ENCODE peak calls at places on chromosome 1, in nine cellular contexts. C, O, H, L, Y, R, D, J and I are unnamed samples.

GRCh38 chr1:11735854-11736745 is at the start of gene AGTRAP:
- DNase-seq in J (peak), C (peak), L (peak), R (peak), O (peak), H (peak), Y (peak), D (peak), I (peak)

GRCh38 chr1:245874942-245875580 is 632.0 kb downstream of the SMYD3 start:
- DNase-seq in O (no peak), Y (peak), L (no peak), J (peak), H (peak), D (peak), R (peak), C (no peak), I (peak)

GRCh38 chr1:78236711-78237110 is 190.9 kb downstream of the GIPC2 start:
- DNase-seq in L (no peak), D (no peak), R (no peak), J (no peak), H (no peak), O (no peak), C (no peak), Y (no peak), I (no peak)

GRCh38 chr1:109193653-109194590 is 19.8 kb upstream of the SARS1 start:
- DNase-seq in C (peak), J (peak), L (peak), Y (no peak), D (peak), R (no peak), H (peak), O (no peak), I (peak)

GRCh38 chr1:89198500-89199072 is at the start of gene GBP4:
- DNase-seq in J (peak), D (peak), C (no peak), R (no peak), O (no peak), Y (no peak), L (no peak), H (peak), I (peak)

GRCh38 chr1:231806623-231807470 is 180.3 kb downstream of the DISC1 start:
- DNase-seq in R (no peak), D (peak), Y (peak), J (peak), H (peak), O (no peak), L (peak), C (peak), I (peak)

GRCh38 chr1:116855220-116855619 is 54.5 kb upstream of the PTGFRN start:
- DNase-seq in C (no peak), D (peak), Y (no peak), O (no peak), J (peak), R (no peak), H (peak), L (no peak), I (no peak)

GRCh38 chr1:214623430-214623829 is 20.4 kb downstream of the CENPF start:
- DNase-seq in O (no peak), J (no peak), C (no peak), L (no peak), R (no peak), Y (no peak), D (no peak), H (no peak), I (no peak)

GRCh38 chr1:31755197-31755611 is 8.9 kb downstream of the ADGRB2 start:
- DNase-seq in J (no peak), L (no peak), Y (no peak), D (no peak), R (peak), O (no peak), H (no peak), C (no peak), I (no peak)

GRCh38 chr1:235908742-235909520 is 42.2 kb upstream of the LYST start:
- DNase-seq in C (no peak), L (no peak), J (no peak), H (no peak), R (no peak), D (no peak), O (no peak), Y (no peak), I (peak)

GRCh38 chr1:178530037-178530402 is 17.1 kb downstream of the TEX35 start:
- DNase-seq in O (no peak), L (no peak), R (no peak), C (no peak), H (no peak), D (peak), Y (no peak), J (no peak), I (peak)

GRCh38 chr1:91617242-91617837 is 116.7 kb downstream of the CDC7 start:
- DNase-seq in L (no peak), D (peak), O (peak), J (peak), R (no peak), Y (peak), C (peak), H (peak), I (peak)

DNA sequence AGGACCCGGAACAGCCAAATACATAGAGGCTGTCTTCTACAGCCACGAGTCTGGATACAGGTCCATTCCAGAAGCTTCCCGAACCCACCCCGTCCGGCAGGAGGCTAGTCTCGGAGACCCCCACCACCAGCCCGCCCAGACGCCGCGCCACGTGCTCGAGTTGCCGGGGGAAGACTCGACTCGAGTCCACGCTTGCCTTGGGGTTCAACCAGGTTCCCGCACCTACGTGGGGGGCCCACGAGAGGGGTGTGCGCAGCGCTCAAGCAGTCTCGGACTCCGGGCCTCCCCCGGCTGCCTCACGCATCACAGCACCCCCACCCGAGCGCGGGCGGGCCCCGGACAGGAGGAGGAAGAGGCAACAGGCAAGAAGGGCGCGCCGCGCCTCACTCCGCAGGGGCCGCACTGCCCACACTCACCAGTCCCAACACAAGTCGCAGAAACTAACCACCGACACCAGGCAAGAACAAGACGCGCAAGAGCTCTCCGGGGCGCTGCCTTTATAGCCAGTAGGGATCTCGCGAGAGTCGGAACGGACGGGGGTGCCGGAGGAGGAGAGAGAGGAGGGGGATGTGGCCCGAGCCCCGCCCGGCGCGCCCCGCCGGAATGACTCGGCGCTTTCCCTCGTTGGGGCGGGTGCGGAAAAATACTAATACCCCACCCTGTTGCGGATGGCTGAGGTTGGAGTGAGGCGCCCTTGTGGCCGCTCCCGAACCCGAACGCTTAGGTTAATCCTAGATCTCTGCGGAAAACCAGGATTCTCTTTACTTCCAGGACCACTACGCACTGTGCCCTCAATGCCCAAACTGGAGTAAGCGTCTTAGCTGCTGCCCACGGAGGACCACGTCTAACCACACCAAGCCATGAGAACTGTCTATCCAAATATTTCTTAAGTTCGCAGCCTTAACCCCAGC is at the start of gene PRDX1:
- DNase-seq in O (peak), H (peak), C (peak), D (peak), J (peak), L (peak), R (peak), Y (peak), I (peak)
- TF ChIP-seq CTCF in O (peak), H (peak), C (peak), D (no peak), J (peak), L (peak), R (peak), Y (peak), I (no peak)

GRCh38 chr1:222769181-222769580 is 32.2 kb downstream of the FAM177B start:
- DNase-seq in D (no peak), L (no peak), Y (no peak), O (no peak), J (no peak), C (no peak), R (no peak), H (no peak), I (no peak)
- TF ChIP-seq CTCF in D (no peak), L (peak), Y (no peak), O (no peak), J (no peak), C (peak), R (no peak), H (no peak), I (peak)

GRCh38 chr1:96842215-96842614 is 120.6 kb downstream of the PTBP2 start:
- DNase-seq in L (no peak), D (no peak), Y (no peak), C (no peak), R (no peak), J (no peak), H (no peak), O (no peak), I (no peak)
- TF ChIP-seq CTCF in L (no peak), D (no peak), Y (no peak), C (peak), R (no peak), J (no peak), H (no peak), O (peak), I (no peak)

GRCh38 chr1:22953392-22954141 is 19.1 kb downstream of the LACTBL1 start:
- DNase-seq in C (no peak), J (no peak), R (no peak), H (no peak), D (no peak), O (no peak), L (no peak), Y (no peak), I (no peak)

GRCh38 chr1:22952694-22953391 is 19.8 kb downstream of the LACTBL1 start:
- DNase-seq in R (no peak), L (no peak), O (no peak), Y (no peak), J (no peak), D (no peak), C (no peak), H (no peak), I (no peak)

GRCh38 chr1:22955146-22955545 is 17.5 kb downstream of the LACTBL1 start:
- DNase-seq in J (no peak), R (no peak), D (no peak), C (no peak), H (no peak), O (no peak), Y (no peak), L (no peak), I (no peak)

GRCh38 chr1:22944656-22945055 is 28.0 kb downstream of the LACTBL1 start:
- DNase-seq in R (no peak), L (no peak), O (no peak), C (no peak), H (no peak), Y (no peak), D (no peak), J (no peak), I (no peak)

DNA sequence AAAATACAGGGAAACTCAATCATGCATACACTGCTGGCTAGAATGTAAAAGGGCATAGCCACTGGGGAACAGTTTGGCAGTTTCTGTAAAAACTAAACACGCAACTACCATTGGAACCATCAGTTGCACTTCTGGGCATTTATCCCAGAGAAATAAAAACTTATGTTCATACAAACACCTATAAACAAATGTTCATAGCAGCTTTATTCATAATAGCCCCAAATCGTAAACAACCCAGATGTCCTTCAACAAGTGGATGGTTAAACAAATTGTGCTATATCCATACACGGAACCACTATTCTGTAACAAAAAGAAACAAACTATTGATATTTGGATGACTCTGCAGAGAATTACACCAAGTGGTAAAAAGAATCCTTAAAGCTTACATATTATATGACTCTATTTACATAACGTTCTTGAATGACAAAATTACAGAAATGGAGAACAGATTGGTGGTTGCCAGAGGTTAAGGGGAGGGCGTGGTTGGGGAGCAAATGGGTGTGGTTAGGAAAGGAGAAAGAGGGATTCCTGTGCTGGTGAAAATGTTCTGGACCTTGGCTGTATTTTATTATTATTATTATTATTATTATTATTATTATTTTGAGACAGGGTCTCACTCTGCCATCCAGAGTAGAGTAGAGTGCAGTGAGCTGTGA is 22.7 kb downstream of the LACTBL1 start:
- DNase-seq in D (peak), J (no peak), C (no peak), L (no peak), H (no peak), R (no peak), O (no peak), Y (no peak), I (no peak)
- TF ChIP-seq CTCF in D (no peak), J (no peak), C (no peak), L (no peak), H (no peak), R (no peak), O (no peak), Y (no peak), I (no peak)

GRCh38 chr1:125086611-125087010 is 3901.8 kb downstream of the SRGAP2C start:
- DNase-seq in D (no peak), O (no peak), J (no peak), L (no peak), C (no peak), H (no peak), R (no peak), Y (no peak), I (no peak)

GRCh38 chr1:125087691-125088090 is 3902.9 kb downstream of the SRGAP2C start:
- DNase-seq in H (no peak), Y (no peak), J (no peak), O (no peak), L (no peak), R (no peak), C (no peak), D (no peak), I (no peak)

GRCh38 chr1:125087247-125087646 is 3902.5 kb downstream of the SRGAP2C start:
- DNase-seq in D (no peak), R (no peak), O (no peak), L (no peak), Y (no peak), C (no peak), J (no peak), H (no peak), I (no peak)

GRCh38 chr1:125080077-125080476 is 3895.3 kb downstream of the SRGAP2C start:
- DNase-seq in C (no peak), R (no peak), H (no peak), Y (no peak), L (no peak), D (no peak), O (no peak), J (no peak), I (no peak)

GRCh38 chr1:125085720-125086591 is 3901.2 kb downstream of the SRGAP2C start:
- DNase-seq in C (no peak), Y (no peak), O (no peak), L (no peak), R (no peak), J (no peak), H (no peak), D (no peak), I (no peak)
- TF ChIP-seq CTCF in C (no peak), Y (no peak), O (no peak), L (no peak), R (no peak), J (no peak), H (no peak), D (no peak), I (no peak)

DNA sequence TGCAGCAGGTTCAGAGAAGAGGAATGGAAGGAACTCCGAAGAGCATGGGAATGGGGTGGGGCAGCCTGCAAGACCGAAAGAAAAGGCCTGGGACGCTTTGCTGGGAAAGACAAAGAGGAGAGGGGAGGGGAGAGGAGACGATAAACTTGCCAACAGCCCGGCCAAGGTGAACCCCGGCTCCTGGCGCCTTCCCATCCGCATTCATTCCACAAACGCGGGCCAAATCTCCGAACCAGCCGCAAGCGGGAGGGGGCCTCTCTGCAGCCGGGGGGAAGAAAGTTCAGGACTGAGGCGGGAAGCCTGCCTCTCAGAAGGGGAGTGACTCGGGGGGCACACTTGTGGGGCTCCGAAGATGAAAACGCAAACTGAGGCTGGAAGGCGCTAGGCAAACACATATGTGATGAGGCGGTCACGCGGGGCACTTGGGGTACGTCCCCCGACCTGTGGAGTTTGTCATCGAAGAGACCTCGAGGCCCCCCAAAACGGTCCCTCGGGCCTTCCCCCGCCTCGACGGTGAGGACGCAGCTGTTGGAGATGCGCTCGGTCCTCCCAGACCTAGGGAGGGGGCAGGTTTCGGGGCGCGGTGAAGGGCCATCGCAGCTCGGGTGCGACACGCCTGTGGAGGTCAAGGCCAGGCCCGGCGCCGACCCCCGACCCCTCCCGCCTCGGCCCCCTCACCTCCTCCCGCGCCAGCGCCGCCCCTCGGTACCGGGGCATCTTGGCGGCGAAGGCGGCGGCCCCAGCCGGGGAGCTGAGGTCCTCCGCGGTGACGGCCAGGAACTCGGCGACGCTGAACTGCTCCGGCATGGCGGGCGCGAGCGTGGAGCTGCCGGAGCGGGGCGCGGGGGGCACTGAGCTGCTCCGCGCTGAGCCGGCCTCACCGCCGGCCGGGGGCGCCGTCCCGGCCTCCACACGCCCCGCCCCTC is at the start of gene ASAP3:
- DNase-seq in C (peak), R (no peak), H (peak), D (peak), O (no peak), Y (peak), L (peak), J (peak), I (peak)
- TF ChIP-seq CTCF in C (peak), R (peak), H (peak), D (peak), O (peak), Y (peak), L (no peak), J (peak), I (no peak)

DNA sequence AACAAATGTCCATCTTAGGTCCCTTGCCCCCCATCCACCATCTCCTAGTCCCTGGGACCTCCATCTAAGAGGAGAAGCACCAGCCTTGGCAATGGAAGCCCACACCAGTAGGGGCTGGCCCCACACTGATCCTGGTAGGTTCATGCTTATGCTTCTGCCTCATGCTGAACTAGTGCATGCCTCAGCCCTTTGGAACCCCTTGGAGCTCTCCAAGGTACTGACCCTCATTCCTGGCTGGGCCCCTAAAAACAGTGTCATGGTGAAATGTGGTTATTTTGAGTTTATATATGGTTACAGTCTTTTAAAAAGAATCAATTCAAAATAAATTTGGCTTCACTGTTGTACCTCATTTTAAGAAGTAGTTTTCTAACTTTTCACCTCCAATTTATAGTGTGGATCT is 108.3 kb downstream of the HIVEP3 start:
- DNase-seq in Y (no peak), O (no peak), R (no peak), J (no peak), H (no peak), C (peak), D (peak), L (peak), I (peak)
- TF ChIP-seq CTCF in Y (no peak), O (no peak), R (no peak), J (no peak), H (no peak), C (no peak), D (no peak), L (no peak), I (no peak)

DNA sequence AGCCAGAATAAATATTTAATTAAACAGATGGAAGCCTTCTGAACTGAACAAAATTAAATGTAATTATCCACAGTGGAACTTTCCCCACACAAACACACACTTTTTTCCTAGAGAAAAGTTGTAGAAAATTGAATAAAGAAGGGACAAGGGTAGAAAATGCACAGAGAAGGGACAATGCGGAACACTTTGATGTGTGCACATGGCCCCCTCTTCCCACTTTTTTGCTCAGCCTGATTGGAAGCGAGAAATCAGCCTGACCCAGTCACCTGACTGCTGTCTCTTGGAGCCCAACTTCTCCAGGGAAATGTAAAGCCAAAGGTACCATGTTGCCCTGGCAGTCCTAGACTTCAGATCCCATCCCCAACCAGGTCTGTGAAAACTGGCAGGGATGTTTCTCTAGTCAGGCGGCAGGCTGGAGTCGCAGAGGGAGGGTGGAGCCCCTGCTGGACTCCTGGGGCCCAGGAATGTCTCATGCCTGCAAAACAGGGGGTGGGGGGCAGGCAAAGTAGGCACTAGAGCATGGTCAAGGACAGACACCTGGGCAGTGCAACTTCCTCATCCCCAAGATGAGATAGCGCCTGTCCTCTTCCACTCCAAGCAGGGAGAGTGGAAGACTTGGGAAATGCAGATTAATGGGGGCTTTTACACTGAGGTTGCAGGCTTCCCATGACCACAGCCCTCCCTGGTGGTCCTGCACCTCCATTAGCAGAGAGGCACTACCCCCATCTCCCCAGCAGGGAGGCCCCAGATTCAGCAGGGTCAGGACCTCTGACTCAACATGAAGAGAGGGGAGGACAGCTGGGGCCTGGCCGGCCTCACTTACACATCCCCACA is 2.8 kb downstream of the CERS2 start:
- DNase-seq in R (no peak), H (no peak), L (no peak), J (no peak), D (peak), O (no peak), C (peak), Y (no peak), I (no peak)
- TF ChIP-seq CTCF in R (peak), H (no peak), L (no peak), J (no peak), D (peak), O (no peak), C (no peak), Y (no peak), I (peak)

DNA sequence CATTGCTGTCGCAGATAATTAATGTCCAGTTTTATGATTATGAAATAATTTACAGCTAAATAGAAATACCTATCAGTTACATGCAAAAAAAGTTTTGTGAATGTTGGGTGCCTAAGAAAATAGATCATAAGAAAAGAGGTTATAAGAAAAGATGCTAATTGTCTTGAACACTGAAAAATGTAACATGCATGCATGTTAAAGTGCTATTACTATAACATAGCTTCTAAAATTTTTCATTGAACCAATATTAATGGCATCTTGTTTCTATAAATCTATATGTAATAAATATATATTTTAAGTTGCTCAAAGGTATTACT is 35.5 kb upstream of the SCYL3 start:
- DNase-seq in L (no peak), J (no peak), D (no peak), H (no peak), R (no peak), Y (no peak), O (no peak), C (no peak), I (no peak)
- TF ChIP-seq CTCF in L (no peak), J (no peak), D (no peak), H (no peak), R (no peak), Y (no peak), O (no peak), C (no peak), I (no peak)